ENCODE peak calls at places on chromosome 2, in seven cellular contexts. O is CD8-positive, alpha-beta T cell; W is aorta; E is effector memory CD4-positive, alpha-beta T cell; Y is esophagus squamous epithelium; U is IMR-90; N is A673. T is an unnamed sample. For H3K4me1 and H3K27me3, the result is how much of the 10 kb centered on the place peaks cover.

GRCh38 chr2:157487747-157488146 is 43.9 kb upstream of the CYTIP start:
- DNase-seq in O (no peak), W (no peak), E (no peak), Y (no peak), U (no peak), N (no peak), T (no peak)

GRCh38 chr2:11571170-11571569 is 37.3 kb downstream of the GREB1 start:
- DNase-seq in O (no peak), W (no peak), E (no peak), Y (no peak), U (no peak), N (no peak), T (no peak)

GRCh38 chr2:128377071-128377910 is 58.6 kb upstream of the HS6ST1 start:
- DNase-seq in O (no peak), W (peak), E (no peak), Y (no peak), U (no peak), N (no peak), T (no peak)

GRCh38 chr2:108570416-108570815 is 36.1 kb downstream of the LIMS1 start:
- DNase-seq in O (no peak), W (no peak), E (no peak), Y (no peak), U (peak), N (no peak), T (no peak)

GRCh38 chr2:8684885-8685696 is 3.2 kb downstream of the ID2 start:
- DNase-seq in O (no peak), W (peak), E (peak), Y (no peak), U (peak), N (peak), T (peak)

GRCh38 chr2:179020156-179020750 is 29.7 kb downstream of the CCDC141 start:
- DNase-seq in O (no peak), W (no peak), E (no peak), Y (no peak), U (no peak), N (peak), T (peak)

GRCh38 chr2:155982111-155982510 is 350.4 kb downstream of the NR4A2 start:
- DNase-seq in O (no peak), W (no peak), E (no peak), Y (no peak), U (no peak), N (no peak), T (no peak)

GRCh38 chr2:32360416-32360815 is 3.6 kb downstream of the BIRC6 start:
- DNase-seq in O (no peak), W (no peak), E (no peak), Y (no peak), U (peak), N (no peak), T (no peak)

GRCh38 chr2:119721904-119722303 is 37.8 kb upstream of the PTPN4 start:
- DNase-seq in O (no peak), W (no peak), E (no peak), Y (no peak), U (no peak), N (no peak), T (no peak)

GRCh38 chr2:231687133-231687852 is 21.0 kb upstream of the PTMA start:
- DNase-seq in O (peak), W (peak), E (peak), Y (no peak), U (no peak), N (peak), T (peak)

GRCh38 chr2:66574701-66575624 is 140.0 kb downstream of the MEIS1 start:
- DNase-seq in O (no peak), W (peak), E (no peak), Y (no peak), U (peak), N (peak), T (no peak)

GRCh38 chr2:46715541-46715940 is 200.1 kb downstream of the MCFD2 start:
- DNase-seq in O (no peak), W (no peak), E (no peak), Y (no peak), U (no peak), N (no peak), T (no peak)

GRCh38 chr2:46718797-46719196 is 196.8 kb downstream of the MCFD2 start:
- DNase-seq in O (no peak), W (no peak), E (no peak), Y (no peak), U (no peak), N (no peak), T (no peak)

GRCh38 chr2:46717733-46718121 is 197.9 kb downstream of the MCFD2 start:
- DNase-seq in O (no peak), W (no peak), E (no peak), Y (no peak), U (peak), N (no peak), T (no peak)

GRCh38 chr2:46719499-46719898 is 196.1 kb downstream of the MCFD2 start:
- DNase-seq in O (no peak), W (no peak), E (no peak), Y (no peak), U (peak), N (no peak), T (no peak)

GRCh38 chr2:46716806-46717732 is 198.5 kb downstream of the MCFD2 start:
- DNase-seq in O (no peak), W (no peak), E (no peak), Y (no peak), U (peak), N (no peak), T (no peak)
- H3K27ac ChIP-seq in O (no peak), W (no peak), E (no peak), Y (peak), U (peak), N (no peak), T (no peak)

DNA sequence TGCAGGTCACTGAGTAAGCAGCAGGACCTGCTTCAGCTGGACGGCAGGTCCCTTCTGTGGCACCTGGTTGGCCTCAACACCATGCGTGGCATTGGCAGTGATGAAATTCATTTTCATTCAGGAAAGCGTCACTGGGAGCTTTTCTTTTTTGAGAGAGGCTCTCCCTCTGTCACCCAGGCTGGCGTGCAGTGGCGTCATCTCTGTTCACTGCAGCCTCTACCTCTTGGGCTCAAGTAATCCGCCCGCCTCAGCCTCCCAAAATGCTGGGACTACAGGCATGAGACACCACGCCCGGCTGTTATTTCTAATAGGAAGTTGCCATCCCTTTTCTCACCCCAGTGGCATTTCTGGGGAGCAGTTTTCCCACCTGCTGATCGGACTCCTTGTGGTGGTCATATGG is 39.3 kb downstream of the NCK2 start:
- DNase-seq in O (no peak), W (peak), E (no peak), Y (no peak), U (no peak), N (no peak), T (no peak)
- H3K4me1 ChIP-seq in O (half or more), W (under half), E (half or more), Y (under half), U (under half), N (under half), T (half or more)

DNA sequence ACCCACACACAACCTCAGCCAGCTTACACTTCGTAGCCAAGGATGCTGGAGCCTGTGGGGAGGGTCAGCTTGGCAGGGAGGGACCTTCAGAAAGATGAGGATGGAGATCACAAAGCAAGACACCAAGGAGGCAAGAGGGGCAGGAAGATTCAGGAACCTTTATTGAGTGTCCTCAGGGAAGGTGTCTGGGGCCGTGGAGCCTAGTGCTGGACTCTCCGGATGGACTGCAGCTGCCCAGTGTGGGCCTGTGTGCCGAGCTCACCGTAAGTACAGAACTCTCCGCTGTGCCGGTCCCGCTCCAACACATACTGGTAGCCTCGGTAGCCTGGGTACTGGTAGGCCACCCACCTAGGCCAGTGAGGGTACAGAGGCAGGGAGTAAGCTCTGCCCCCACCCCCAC is 3.2 kb downstream of the CRYBA2 start:
- DNase-seq in O (no peak), W (no peak), E (no peak), Y (no peak), U (no peak), N (no peak), T (no peak)
- H3K27me3 ChIP-seq in O (half or more), W (under half), E (half or more), Y (half or more), U (half or more), N (half or more), T (half or more)

GRCh38 chr2:75790790-75791467 is 80.2 kb upstream of the GCFC2 start:
- DNase-seq in O (no peak), W (no peak), E (no peak), Y (no peak), U (no peak), N (no peak), T (no peak)
- H3K27ac ChIP-seq in O (no peak), W (no peak), E (no peak), Y (no peak), U (no peak), N (no peak), T (no peak)

T was measured in CD4-positive, CD25-positive, alpha-beta regulatory T cell.